ENCODE peak calls at places on chromosomes 5 and 9, in eight cellular contexts. L is nephron progenitor cell; U is occipital lobe; D is activated T-cell treated with anti-CD3 and anti-CD28 coated beads, Interleukin-2, amount 50 U/mL, for 72 hours; C is ureter; O is putamen; B is GM23338; P is stimulated activated CD4-positive, alpha-beta T cell treated with anti-CD3 and anti-CD28 coated beads, Interleukin-2, amount 100 ng/mL, for 48 hours. S is an unnamed sample.

GRCh38 chr5:38532165-38532669 is 24.2 kb downstream of the LIFR start:
- DNase-seq in L (no peak), U (no peak), D (no peak), C (no peak), O (no peak), B (peak), P (no peak), S (no peak)

GRCh38 chr5:11595045-11595444 is 309.2 kb downstream of the CTNND2 start:
- DNase-seq in L (no peak), U (peak), D (no peak), C (no peak), O (peak), B (peak), P (no peak), S (no peak)

GRCh38 chr5:73213566-73213998 is 40.6 kb downstream of the TMEM174 start:
- DNase-seq in L (no peak), U (no peak), D (peak), C (no peak), O (no peak), B (peak), P (no peak), S (no peak)

GRCh38 chr9:79512251-79512650 is 59.5 kb upstream of the TLE4 start:
- DNase-seq in L (no peak), U (no peak), D (no peak), C (no peak), O (no peak), B (no peak), P (no peak), S (no peak)

GRCh38 chr5:75862872-75863271 is 145.6 kb upstream of the POC5 start:
- DNase-seq in L (no peak), U (no peak), D (no peak), C (no peak), O (no peak), B (no peak), P (no peak), S (peak)

GRCh38 chr5:122586351-122586750 is 188.5 kb upstream of the SNX2 start:
- DNase-seq in L (no peak), U (no peak), D (no peak), C (no peak), O (no peak), B (no peak), P (no peak), S (no peak)

GRCh38 chr5:174355208-174355612 is 309.7 kb downstream of the NSG2 start:
- DNase-seq in L (no peak), U (no peak), D (no peak), C (no peak), O (no peak), B (no peak), P (no peak), S (no peak)

GRCh38 chr9:122355336-122355875 is 15.4 kb upstream of the PTGS1 start:
- DNase-seq in L (no peak), U (no peak), D (no peak), C (no peak), O (no peak), B (no peak), P (no peak), S (no peak)

GRCh38 chr5:83029912-83030311 is 47.3 kb downstream of the TMEM167A start:
- DNase-seq in L (no peak), U (no peak), D (no peak), C (no peak), O (no peak), B (no peak), P (no peak), S (no peak)

GRCh38 chr9:133976191-133976861 is 15.8 kb downstream of the VAV2 start:
- DNase-seq in L (no peak), U (no peak), D (no peak), C (no peak), O (no peak), B (no peak), P (no peak), S (peak)

GRCh38 chr9:36320457-36320856 is 62.2 kb upstream of the GNE start:
- DNase-seq in L (no peak), U (no peak), D (no peak), C (no peak), O (no peak), B (no peak), P (no peak), S (no peak)

GRCh38 chr5:38832810-38833209 is 13.0 kb upstream of the OSMR start:
- DNase-seq in L (no peak), U (no peak), D (no peak), C (no peak), O (no peak), B (no peak), P (no peak), S (no peak)

GRCh38 chr9:76592105-76593010 is 133.4 kb downstream of the GCNT1 start:
- DNase-seq in L (no peak), U (no peak), D (no peak), C (no peak), O (no peak), B (peak), P (no peak), S (no peak)

GRCh38 chr9:73714294-73714693 is 562.6 kb downstream of the ANXA1 start:
- DNase-seq in L (no peak), U (no peak), D (no peak), C (no peak), O (no peak), B (no peak), P (no peak), S (no peak)

GRCh38 chr5:14806452-14806851 is 65.1 kb downstream of the ANKH start:
- DNase-seq in L (peak), U (no peak), D (no peak), C (peak), O (peak), B (no peak), P (no peak), S (no peak)

GRCh38 chr5:148972958-148973357 is 89.9 kb downstream of the SH3TC2 start:
- DNase-seq in L (no peak), U (no peak), D (no peak), C (no peak), O (no peak), B (no peak), P (no peak), S (no peak)

GRCh38 chr9:131239307-131239975 is 36.9 kb downstream of the FAM78A start:
- DNase-seq in L (no peak), U (no peak), D (no peak), C (no peak), O (no peak), B (no peak), P (no peak), S (no peak)